ENCODE peak calls at places on chromosomes 4 and X, in six cellular contexts. One of them, this sample, is unnamed.

GRCh38 chr4:2246384-2247127 is 4.6 kb upstream of the HAUS3 start:
- DNase-seq in HFF-Myc: no peak
- DNase-seq in adrenal gland: no peak
- DNase-seq in A549: no peak
- DNase-seq in kidney epithelial cell: no peak
- DNase-seq in HepG2: no peak
- DNase-seq in this sample: no peak

GRCh38 chr4:77264826-77265225 is 107.8 kb downstream of the CCNG2 start:
- DNase-seq in HFF-Myc: no peak
- DNase-seq in adrenal gland: no peak
- DNase-seq in A549: no peak
- DNase-seq in kidney epithelial cell: no peak
- DNase-seq in HepG2: no peak
- DNase-seq in this sample: no peak

GRCh38 chr4:42671431-42672194 is 14.7 kb upstream of the ATP8A1 start:
- DNase-seq in HFF-Myc: no peak
- DNase-seq in adrenal gland: no peak
- DNase-seq in A549: no peak
- DNase-seq in kidney epithelial cell: no peak
- DNase-seq in HepG2: no peak
- DNase-seq in this sample: no peak

GRCh38 chr4:181684310-181684709 is 558.9 kb upstream of the TENM3 start:
- DNase-seq in HFF-Myc: no peak
- DNase-seq in adrenal gland: no peak
- DNase-seq in A549: no peak
- DNase-seq in kidney epithelial cell: no peak
- DNase-seq in HepG2: no peak
- DNase-seq in this sample: no peak

GRCh38 chrX:47958943-47959342 is 44.8 kb downstream of the ZNF182 start:
- DNase-seq in HFF-Myc: no peak
- DNase-seq in adrenal gland: no peak
- DNase-seq in A549: no peak
- DNase-seq in kidney epithelial cell: no peak
- DNase-seq in HepG2: peak
- DNase-seq in this sample: no peak

GRCh38 chrX:45400380-45400779 is 199.7 kb upstream of the DIPK2B start:
- DNase-seq in HFF-Myc: peak
- DNase-seq in adrenal gland: no peak
- DNase-seq in A549: no peak
- DNase-seq in kidney epithelial cell: no peak
- DNase-seq in HepG2: no peak
- DNase-seq in this sample: no peak

GRCh38 chrX:133265331-133265730 is 47.2 kb upstream of the TFDP3 start:
- DNase-seq in HFF-Myc: no peak
- DNase-seq in adrenal gland: no peak
- DNase-seq in A549: no peak
- DNase-seq in kidney epithelial cell: no peak
- DNase-seq in HepG2: peak
- DNase-seq in this sample: no peak

GRCh38 chr4:30696195-30696594 is 24.0 kb upstream of the PCDH7 start:
- DNase-seq in HFF-Myc: no peak
- DNase-seq in adrenal gland: no peak
- DNase-seq in A549: no peak
- DNase-seq in kidney epithelial cell: no peak
- DNase-seq in HepG2: no peak
- DNase-seq in this sample: no peak

GRCh38 chr4:5470318-5470889 is 238.0 kb downstream of the EVC2 start:
- DNase-seq in HFF-Myc: no peak
- DNase-seq in adrenal gland: no peak
- DNase-seq in A549: no peak
- DNase-seq in kidney epithelial cell: no peak
- DNase-seq in HepG2: no peak
- DNase-seq in this sample: no peak

GRCh38 chr4:181830404-181831035 is 412.7 kb upstream of the TENM3 start:
- DNase-seq in HFF-Myc: no peak
- DNase-seq in adrenal gland: no peak
- DNase-seq in A549: no peak
- DNase-seq in kidney epithelial cell: no peak
- DNase-seq in HepG2: no peak
- DNase-seq in this sample: no peak

GRCh38 chr4:159950707-159951106 is 847.8 kb downstream of the RAPGEF2 start:
- DNase-seq in HFF-Myc: no peak
- DNase-seq in adrenal gland: no peak
- DNase-seq in A549: no peak
- DNase-seq in kidney epithelial cell: no peak
- DNase-seq in HepG2: no peak
- DNase-seq in this sample: no peak

GRCh38 chr4:34720563-34720962 is 1523.8 kb downstream of the ARAP2 start:
- DNase-seq in HFF-Myc: peak
- DNase-seq in adrenal gland: no peak
- DNase-seq in A549: peak
- DNase-seq in kidney epithelial cell: peak
- DNase-seq in HepG2: peak
- DNase-seq in this sample: no peak
- TF ChIP-seq CTCF in HFF-Myc: peak
- TF ChIP-seq CTCF in adrenal gland: peak
- TF ChIP-seq CTCF in A549: peak
- TF ChIP-seq CTCF in kidney epithelial cell: peak
- TF ChIP-seq CTCF in HepG2: peak
- TF ChIP-seq CTCF in this sample: no peak

GRCh38 chr4:95511477-95511876 is 37.3 kb downstream of the UNC5C start:
- DNase-seq in HFF-Myc: no peak
- DNase-seq in adrenal gland: no peak
- DNase-seq in A549: no peak
- DNase-seq in kidney epithelial cell: no peak
- DNase-seq in HepG2: no peak
- DNase-seq in this sample: no peak

GRCh38 chr4:95507561-95507960 is 41.2 kb downstream of the UNC5C start:
- DNase-seq in HFF-Myc: no peak
- DNase-seq in adrenal gland: no peak
- DNase-seq in A549: no peak
- DNase-seq in kidney epithelial cell: no peak
- DNase-seq in HepG2: no peak
- DNase-seq in this sample: no peak

GRCh38 chr4:95510877-95511276 is 37.9 kb downstream of the UNC5C start:
- DNase-seq in HFF-Myc: no peak
- DNase-seq in adrenal gland: no peak
- DNase-seq in A549: no peak
- DNase-seq in kidney epithelial cell: no peak
- DNase-seq in HepG2: no peak
- DNase-seq in this sample: no peak

GRCh38 chr4:95508421-95508820 is 40.4 kb downstream of the UNC5C start:
- DNase-seq in HFF-Myc: no peak
- DNase-seq in adrenal gland: no peak
- DNase-seq in A549: no peak
- DNase-seq in kidney epithelial cell: no peak
- DNase-seq in HepG2: no peak
- DNase-seq in this sample: no peak

GRCh38 chr4:95510145-95510544 is 38.6 kb downstream of the UNC5C start:
- DNase-seq in HFF-Myc: no peak
- DNase-seq in adrenal gland: no peak
- DNase-seq in A549: peak
- DNase-seq in kidney epithelial cell: no peak
- DNase-seq in HepG2: peak
- DNase-seq in this sample: no peak
- TF ChIP-seq CTCF in HFF-Myc: peak
- TF ChIP-seq CTCF in adrenal gland: peak
- TF ChIP-seq CTCF in A549: peak
- TF ChIP-seq CTCF in kidney epithelial cell: peak
- TF ChIP-seq CTCF in HepG2: peak
- TF ChIP-seq CTCF in this sample: no peak

DNA sequence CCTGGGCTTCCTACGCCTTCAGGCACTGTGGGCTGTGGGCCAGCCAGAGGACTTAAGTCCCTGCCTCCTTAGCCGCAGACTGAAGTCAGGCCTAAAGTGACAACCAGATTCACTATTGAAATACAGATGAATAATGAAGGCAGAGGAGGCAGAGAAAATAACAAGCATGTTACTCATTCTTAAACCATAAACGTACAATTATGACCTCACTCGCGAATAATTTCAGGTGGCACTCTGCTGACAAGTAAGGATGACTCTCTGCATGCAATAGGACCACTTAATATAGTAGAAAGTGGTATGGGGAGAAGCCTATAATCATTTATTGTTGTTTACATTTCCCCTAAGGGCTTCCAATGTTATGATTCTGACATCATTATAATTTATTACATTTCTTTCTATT is 409.2 kb upstream of the FGF13 start:
- DNase-seq in HFF-Myc: no peak
- DNase-seq in adrenal gland: no peak
- DNase-seq in A549: no peak
- DNase-seq in kidney epithelial cell: peak
- DNase-seq in HepG2: no peak
- DNase-seq in this sample: no peak
- TF ChIP-seq CTCF in HFF-Myc: no peak
- TF ChIP-seq CTCF in adrenal gland: no peak
- TF ChIP-seq CTCF in A549: no peak
- TF ChIP-seq CTCF in kidney epithelial cell: no peak
- TF ChIP-seq CTCF in HepG2: no peak
- TF ChIP-seq CTCF in this sample: no peak

GRCh38 chr4:186297013-186297645 is 31.1 kb downstream of the F11 start:
- DNase-seq in HFF-Myc: peak
- DNase-seq in adrenal gland: no peak
- DNase-seq in A549: peak
- DNase-seq in kidney epithelial cell: peak
- DNase-seq in HepG2: peak
- DNase-seq in this sample: peak
- TF ChIP-seq CTCF in HFF-Myc: peak
- TF ChIP-seq CTCF in adrenal gland: peak
- TF ChIP-seq CTCF in A549: peak
- TF ChIP-seq CTCF in kidney epithelial cell: peak
- TF ChIP-seq CTCF in HepG2: peak
- TF ChIP-seq CTCF in this sample: peak

GRCh38 chr4:108512615-108513505 is 107.5 kb upstream of the RPL34 start:
- DNase-seq in HFF-Myc: no peak
- DNase-seq in adrenal gland: peak
- DNase-seq in A549: peak
- DNase-seq in kidney epithelial cell: peak
- DNase-seq in HepG2: peak
- DNase-seq in this sample: peak
- TF ChIP-seq CTCF in HFF-Myc: peak
- TF ChIP-seq CTCF in adrenal gland: peak
- TF ChIP-seq CTCF in A549: no peak
- TF ChIP-seq CTCF in kidney epithelial cell: peak
- TF ChIP-seq CTCF in HepG2: peak
- TF ChIP-seq CTCF in this sample: no peak

This sample was measured in Calu3.